ENCODE peak calls at places on chromosome 9, in six cellular contexts. H, N, S, T, D and Y are unnamed samples.

GRCh38 chr9:72203205-72203803 is 54.1 kb downstream of the GDA start:
- DNase-seq in H (peak; percentile 73), N (no peak), S (no peak), T (peak; percentile 22), D (no peak), Y (no peak)

GRCh38 chr9:91825422-91825821 is 124.6 kb downstream of the ROR2 start:
- DNase-seq in H (no peak), N (no peak), S (peak; percentile 45), T (peak; percentile 13), D (no peak), Y (peak; percentile 95)

GRCh38 chr9:111036068-111036789 is 2.0 kb downstream of the LPAR1 start:
- DNase-seq in H (peak; percentile 83), N (no peak), S (peak; percentile 43), T (peak; percentile 68), D (peak; percentile 66), Y (no peak)

GRCh38 chr9:5531251-5531972 is 21.1 kb downstream of the PDCD1LG2 start:
- DNase-seq in H (no peak), N (no peak), S (peak; percentile 57), T (no peak), D (no peak), Y (no peak)

GRCh38 chr9:76866689-76867088 is 39.2 kb downstream of the PRUNE2 start:
- DNase-seq in H (peak; percentile 46), N (no peak), S (peak; percentile 74), T (peak; percentile 95), D (no peak), Y (no peak)

GRCh38 chr9:126915281-126915816 is 767 bp downstream of the RALGPS1 start:
- DNase-seq in H (peak; percentile 96), N (peak; percentile 25), S (peak; percentile 51), T (no peak), D (peak; percentile 95), Y (no peak)

GRCh38 chr9:106639873-106640568 is 222.9 kb upstream of the ZNF462 start:
- DNase-seq in H (no peak), N (no peak), S (no peak), T (no peak), D (no peak), Y (no peak)

GRCh38 chr9:132596200-132596599 is 13.8 kb downstream of the BARHL1 start:
- DNase-seq in H (no peak), N (no peak), S (peak; percentile 13), T (no peak), D (no peak), Y (no peak)

GRCh38 chr9:72855321-72855720 is 97.5 kb downstream of the ALDH1A1 start:
- DNase-seq in H (no peak), N (no peak), S (no peak), T (no peak), D (no peak), Y (no peak)

GRCh38 chr9:35035851-35036701 is 36.3 kb downstream of the VCP start:
- DNase-seq in H (peak; percentile 89), N (peak; percentile 23), S (no peak), T (peak; percentile 38), D (peak; percentile 39), Y (no peak)

GRCh38 chr9:124559871-124560270 is 52.7 kb upstream of the NR5A1 start:
- DNase-seq in H (no peak), N (no peak), S (peak; percentile 90), T (peak; percentile 88), D (no peak), Y (no peak)

GRCh38 chr9:96378187-96378586 is 5.3 kb downstream of the SLC35D2 start:
- DNase-seq in H (no peak), N (no peak), S (no peak), T (no peak), D (no peak), Y (no peak)

GRCh38 chr9:72577212-72577753 is 55.9 kb downstream of the TMC1 start:
- DNase-seq in H (no peak), N (no peak), S (peak; percentile 95), T (peak; percentile 85), D (no peak), Y (no peak)

GRCh38 chr9:132090771-132091170 is 11.1 kb upstream of the MED27 start:
- DNase-seq in H (no peak), N (no peak), S (peak; percentile 80), T (no peak), D (no peak), Y (no peak)

GRCh38 chr9:71487046-71487445 is 281.3 kb downstream of the CEMIP2 start:
- DNase-seq in H (peak; percentile 67), N (no peak), S (no peak), T (no peak), D (peak; percentile 26), Y (no peak)

GRCh38 chr9:70121818-70122436 is 78.3 kb downstream of the MAMDC2 start:
- DNase-seq in H (no peak), N (no peak), S (no peak), T (peak; percentile 65), D (no peak), Y (no peak)

GRCh38 chr9:16202913-16203734 is 650.3 kb downstream of the CCDC171 start:
- DNase-seq in H (no peak), N (no peak), S (peak; percentile 49), T (peak; percentile 91), D (no peak), Y (no peak)

GRCh38 chr9:124843635-124844034 is 9.6 kb upstream of the WDR38 start:
- DNase-seq in H (no peak), N (no peak), S (no peak), T (no peak), D (no peak), Y (no peak)

GRCh38 chr9:114172981-114173833 is 17.9 kb downstream of the COL27A1 start:
- DNase-seq in H (no peak), N (no peak), S (no peak), T (peak; percentile 61), D (no peak), Y (no peak)

GRCh38 chr9:2837915-2838314 is 6.0 kb downstream of the PUM3 start:
- DNase-seq in H (no peak), N (no peak), S (no peak), T (peak; percentile 35), D (no peak), Y (no peak)

GRCh38 chr9:133986061-133986460 is 6.1 kb downstream of the VAV2 start:
- DNase-seq in H (peak; percentile 37), N (no peak), S (no peak), T (no peak), D (no peak), Y (no peak)

GRCh38 chr9:135983745-135984710 is 22.9 kb upstream of the UBAC1 start:
- DNase-seq in H (no peak), N (no peak), S (no peak), T (no peak), D (no peak), Y (no peak)

GRCh38 chr9:115234094-115234493 is 116.1 kb upstream of the TNC start:
- DNase-seq in H (no peak), N (no peak), S (peak; percentile 85), T (peak; percentile 91), D (no peak), Y (no peak)

GRCh38 chr9:76827286-76828080 is 63.2 kb downstream of the PCA3 start:
- DNase-seq in H (no peak), N (no peak), S (no peak), T (no peak), D (no peak), Y (no peak)

GRCh38 chr9:76646249-76646648 is 118.0 kb upstream of the PCA3 start:
- DNase-seq in H (no peak), N (no peak), S (no peak), T (no peak), D (no peak), Y (no peak)

GRCh38 chr9:137276757-137277328 is 683 bp upstream of the TOR4A start:
- DNase-seq in H (peak; percentile 79), N (no peak), S (no peak), T (peak; percentile 38), D (peak; percentile 89), Y (no peak)

GRCh38 chr9:126939821-126940221 is 25.2 kb downstream of the RALGPS1 start:
- DNase-seq in H (no peak), N (no peak), S (no peak), T (no peak), D (peak; percentile 66), Y (no peak)

GRCh38 chr9:31445357-31445756 is 939.1 kb upstream of the ACO1 start:
- DNase-seq in H (no peak), N (no peak), S (no peak), T (no peak), D (no peak), Y (no peak)

GRCh38 chr9:4986291-4986690 is 1.2 kb downstream of the JAK2 start:
- DNase-seq in H (no peak), N (no peak), S (no peak), T (peak; percentile 13), D (no peak), Y (no peak)

GRCh38 chr9:14445946-14446345 is 132.0 kb upstream of the NFIB start:
- DNase-seq in H (no peak), N (no peak), S (no peak), T (no peak), D (no peak), Y (no peak)

GRCh38 chr9:110526426-110526825 is 53.1 kb downstream of the SVEP1 start:
- DNase-seq in H (no peak), N (no peak), S (no peak), T (peak; percentile 75), D (no peak), Y (no peak)

GRCh38 chr9:129333961-129334743 is 156.1 kb upstream of the IER5L start:
- DNase-seq in H (peak; percentile 97), N (peak; percentile 11), S (peak; percentile 98), T (peak; percentile 92), D (peak; percentile 95), Y (no peak)
- TF ChIP-seq CTCF in H (no peak), N (no peak), S (no peak), T (peak; percentile 9), D (no peak), Y (no peak)

GRCh38 chr9:38274746-38275250 is 117.7 kb upstream of the ALDH1B1 start:
- DNase-seq in H (no peak), N (no peak), S (no peak), T (no peak), D (no peak), Y (peak; percentile 16)
- TF ChIP-seq CTCF in H (no peak), N (no peak), S (no peak), T (no peak), D (no peak), Y (no peak)

GRCh38 chr9:93591301-93591700 is 14.9 kb downstream of the PHF2 start:
- DNase-seq in H (no peak), N (no peak), S (no peak), T (no peak), D (no peak), Y (no peak)

GRCh38 chr9:93593144-93593655 is 16.8 kb downstream of the PHF2 start:
- DNase-seq in H (no peak), N (no peak), S (no peak), T (no peak), D (no peak), Y (no peak)

GRCh38 chr9:93591706-93592388 is 15.5 kb downstream of the PHF2 start:
- DNase-seq in H (no peak), N (no peak), S (no peak), T (no peak), D (no peak), Y (peak; percentile 76)

GRCh38 chr9:93594041-93594756 is 17.8 kb downstream of the PHF2 start:
- DNase-seq in H (peak; percentile 45), N (no peak), S (no peak), T (no peak), D (no peak), Y (peak; percentile 85)

GRCh38 chr9:93592389-93593021 is 16.1 kb downstream of the PHF2 start:
- DNase-seq in H (peak; percentile 79), N (no peak), S (no peak), T (no peak), D (no peak), Y (peak; percentile 61)
- TF ChIP-seq CTCF in H (peak; percentile 53), N (no peak), S (no peak), T (no peak), D (no peak), Y (no peak)

GRCh38 chr9:74373348-74373747 is 123.8 kb upstream of the RORB start:
- DNase-seq in H (no peak), N (no peak), S (no peak), T (no peak), D (no peak), Y (no peak)
- TF ChIP-seq CTCF in H (no peak), N (no peak), S (no peak), T (no peak), D (no peak), Y (no peak)